ENCODE peak calls at places on chromosomes 13 and 19, in six cellular contexts. U is cardiac fibroblast, P is heart right ventricle, O is endothelial cell, C is AG10803, L is body of pancreas. K is an unnamed sample.

GRCh38 chr19:35046461-35046860 is 4.9 kb downstream of the HPN start:
- DNase-seq in U (no peak), P (no peak), O (no peak), C (no peak), L (peak), K (no peak)

GRCh38 chr13:99642841-99643240 is 141.6 kb downstream of the TM9SF2 start:
- DNase-seq in U (no peak), P (no peak), O (no peak), C (no peak), L (no peak), K (no peak)

GRCh38 chr19:48645652-48646191 is at the start of gene CA11:
- DNase-seq in U (no peak), P (no peak), O (peak), C (no peak), L (no peak), K (peak)

GRCh38 chr13:98717891-98718290 is 34.6 kb downstream of the SLC15A1 start:
- DNase-seq in U (no peak), P (no peak), O (no peak), C (no peak), L (no peak), K (no peak)

GRCh38 chr19:10888421-10888866 is 17.1 kb downstream of the CARM1 start:
- DNase-seq in U (no peak), P (no peak), O (no peak), C (no peak), L (no peak), K (peak)

GRCh38 chr19:1929051-1929742 is 11.8 kb upstream of the CSNK1G2 start:
- DNase-seq in U (peak), P (peak), O (peak), C (peak), L (peak), K (peak)

GRCh38 chr13:97068146-97068545 is 73.9 kb upstream of the OXGR1 start:
- DNase-seq in U (no peak), P (no peak), O (peak), C (no peak), L (no peak), K (no peak)

GRCh38 chr13:48575014-48575413 is 42.1 kb upstream of the RCBTB2 start:
- DNase-seq in U (no peak), P (no peak), O (no peak), C (no peak), L (no peak), K (no peak)

GRCh38 chr19:51788936-51789795 is 5.8 kb upstream of the FPR3 start:
- DNase-seq in U (peak), P (no peak), O (no peak), C (peak), L (no peak), K (no peak)

GRCh38 chr19:20247016-20247683 is 80.1 kb downstream of the ZNF486 start:
- DNase-seq in U (peak), P (peak), O (peak), C (peak), L (peak), K (no peak)

GRCh38 chr13:110416131-110416584 is 109.1 kb downstream of the COL4A2 start:
- DNase-seq in U (peak), P (no peak), O (no peak), C (peak), L (no peak), K (no peak)

GRCh38 chr13:37306778-37307544 is 201.5 kb upstream of the CSNK1A1L start:
- DNase-seq in U (peak), P (no peak), O (no peak), C (peak), L (no peak), K (no peak)

GRCh38 chr13:41613984-41614581 is 156.7 kb downstream of the RGCC start:
- DNase-seq in U (peak), P (peak), O (peak), C (peak), L (peak), K (no peak)

GRCh38 chr19:57637379-57637778 is 4.4 kb downstream of the ZNF211 start:
- DNase-seq in U (no peak), P (no peak), O (no peak), C (no peak), L (no peak), K (no peak)

GRCh38 chr19:14472202-14472961 is 2.8 kb downstream of the PTGER1 start:
- DNase-seq in U (peak), P (peak), O (peak), C (peak), L (peak), K (peak)

GRCh38 chr13:63190219-63190618 is 1774.6 kb upstream of the PCDH20 start:
- DNase-seq in U (no peak), P (no peak), O (no peak), C (no peak), L (no peak), K (no peak)

GRCh38 chr13:81745391-81745790 is 1404.5 kb upstream of the SPRY2 start:
- DNase-seq in U (no peak), P (no peak), O (no peak), C (no peak), L (no peak), K (no peak)

GRCh38 chr13:34627499-34627898 is 314.6 kb upstream of the NBEA start:
- DNase-seq in U (no peak), P (no peak), O (no peak), C (no peak), L (no peak), K (no peak)

GRCh38 chr13:95536629-95537241 is 15.8 kb upstream of the CLDN10 start:
- DNase-seq in U (peak), P (no peak), O (no peak), C (peak), L (peak), K (no peak)

GRCh38 chr13:87814444-87814843 is 143.3 kb downstream of the SLITRK5 start:
- DNase-seq in U (no peak), P (no peak), O (no peak), C (no peak), L (no peak), K (no peak)

DNA sequence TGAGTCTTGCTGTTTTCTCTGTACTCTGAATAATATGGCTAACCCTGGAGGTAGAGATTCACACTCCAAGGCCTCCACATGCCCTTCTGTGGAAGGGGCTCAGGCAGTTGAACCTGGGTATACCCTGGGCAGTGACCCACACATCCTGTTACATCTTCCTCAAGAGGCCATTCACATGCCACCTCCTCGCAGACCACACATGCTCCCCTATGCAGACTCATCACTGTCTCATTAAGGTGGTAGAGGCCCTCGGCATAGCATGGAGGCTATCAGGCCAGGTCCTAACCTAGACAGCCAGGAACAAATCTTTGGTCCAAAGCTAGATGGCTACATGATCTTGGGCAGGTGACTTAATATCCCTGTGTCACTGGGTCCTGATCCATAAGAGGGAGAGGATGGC is 363.9 kb upstream of the ZNF507 start:
- DNase-seq in U (no peak), P (no peak), O (no peak), C (no peak), L (no peak), K (no peak)
- TF ChIP-seq CTCF in U (no peak), P (no peak), O (no peak), C (no peak), L (no peak), K (no peak)

GRCh38 chr19:33771308-33772101 is 25.2 kb upstream of the KCTD15 start:
- DNase-seq in U (peak), P (peak), O (peak), C (peak), L (peak), K (peak)

GRCh38 chr19:33769208-33769607 is 27.5 kb upstream of the KCTD15 start:
- DNase-seq in U (no peak), P (no peak), O (no peak), C (no peak), L (no peak), K (no peak)

GRCh38 chr19:33770107-33770506 is 26.6 kb upstream of the KCTD15 start:
- DNase-seq in U (no peak), P (no peak), O (no peak), C (no peak), L (no peak), K (no peak)

GRCh38 chr19:33766623-33767022 is 30.0 kb upstream of the KCTD15 start:
- DNase-seq in U (no peak), P (no peak), O (no peak), C (no peak), L (no peak), K (no peak)

GRCh38 chr19:33767898-33768413 is 28.7 kb upstream of the KCTD15 start:
- DNase-seq in U (peak), P (no peak), O (peak), C (no peak), L (peak), K (no peak)
- TF ChIP-seq CTCF in U (peak), P (no peak), O (no peak), C (peak), L (no peak), K (no peak)

GRCh38 chr13:91305652-91306051 is 41.8 kb upstream of the MIR17HG start:
- DNase-seq in U (no peak), P (no peak), O (no peak), C (no peak), L (no peak), K (no peak)

GRCh38 chr13:91304740-91305139 is 42.7 kb upstream of the MIR17HG start:
- DNase-seq in U (no peak), P (no peak), O (no peak), C (no peak), L (no peak), K (no peak)

GRCh38 chr13:91307887-91308286 is 39.6 kb upstream of the MIR17HG start:
- DNase-seq in U (no peak), P (no peak), O (no peak), C (no peak), L (no peak), K (no peak)

GRCh38 chr13:91311491-91311890 is 36.0 kb upstream of the MIR17HG start:
- DNase-seq in U (no peak), P (no peak), O (no peak), C (no peak), L (no peak), K (no peak)

DNA sequence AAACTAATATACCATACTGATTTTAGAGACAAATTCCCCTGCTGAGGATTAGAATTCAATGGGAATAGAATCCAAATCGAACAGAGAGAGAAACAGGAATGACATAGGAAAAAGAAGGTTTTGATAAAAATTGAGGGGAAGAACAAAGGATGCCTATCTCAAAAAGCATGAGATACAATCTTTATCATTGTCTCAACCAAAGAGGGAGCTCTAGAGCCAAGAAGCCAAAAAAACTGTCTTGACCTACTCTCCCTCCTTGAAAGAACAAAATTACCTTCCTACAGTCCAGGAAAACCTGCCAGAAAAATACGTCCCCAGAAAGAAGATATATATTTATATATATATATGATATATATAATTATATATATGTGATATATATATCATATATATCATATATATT is 39.2 kb upstream of the MIR17HG start:
- DNase-seq in U (no peak), P (no peak), O (no peak), C (no peak), L (no peak), K (peak)
- TF ChIP-seq CTCF in U (no peak), P (no peak), O (no peak), C (no peak), L (no peak), K (peak)

GRCh38 chr13:31775148-31775547 is 35.8 kb downstream of the RXFP2 start:
- DNase-seq in U (peak), P (no peak), O (no peak), C (peak), L (no peak), K (no peak)
- TF ChIP-seq CTCF in U (no peak), P (no peak), O (no peak), C (no peak), L (no peak), K (no peak)

GRCh38 chr13:28548872-28549271 is 53.9 kb upstream of the FLT1 start:
- DNase-seq in U (no peak), P (no peak), O (no peak), C (no peak), L (no peak), K (no peak)
- TF ChIP-seq CTCF in U (no peak), P (no peak), O (no peak), C (no peak), L (no peak), K (no peak)

GRCh38 chr19:3556978-3557460 is 367 bp downstream of the MFSD12 start:
- DNase-seq in U (no peak), P (no peak), O (no peak), C (no peak), L (peak), K (peak)
- TF ChIP-seq CTCF in U (no peak), P (no peak), O (no peak), C (no peak), L (no peak), K (no peak)

DNA sequence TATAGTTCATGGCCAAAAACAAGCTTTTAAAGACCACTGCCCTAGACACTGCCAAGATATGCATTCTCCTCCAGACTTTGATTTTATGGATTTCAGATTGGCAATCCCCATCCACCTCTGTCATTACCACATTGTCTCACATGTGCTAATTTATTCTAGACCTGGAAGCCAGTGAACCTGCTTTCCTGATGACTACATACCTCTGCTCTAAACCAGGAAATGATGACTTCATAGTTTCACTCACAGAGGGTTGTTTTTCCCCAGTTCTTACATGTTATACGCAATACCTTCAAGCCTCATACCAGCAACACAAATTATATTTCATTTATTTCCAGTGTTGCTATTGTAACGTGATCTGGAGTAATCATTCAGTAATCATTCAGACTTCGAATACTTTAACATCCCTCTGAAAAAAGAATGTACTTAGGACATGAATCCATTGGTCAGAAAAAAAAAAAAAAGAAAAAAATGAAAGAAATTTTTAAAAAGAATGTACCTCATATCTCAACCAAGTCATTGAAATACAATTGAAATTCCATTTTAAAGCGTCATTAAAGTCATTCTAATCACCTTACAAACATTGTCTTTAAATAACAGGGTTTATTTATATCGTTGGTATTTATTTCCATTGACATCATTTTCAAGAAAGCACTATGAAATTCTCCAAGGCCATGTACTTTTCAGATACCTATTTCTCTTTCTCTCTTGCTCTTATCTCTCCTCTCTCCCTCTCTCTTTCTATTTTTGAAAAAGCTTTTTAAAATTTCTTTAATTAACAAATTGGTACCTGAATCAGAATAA is 33.4 kb upstream of the KLF5 start:
- DNase-seq in U (peak), P (no peak), O (no peak), C (peak), L (no peak), K (peak)
- TF ChIP-seq CTCF in U (no peak), P (no peak), O (no peak), C (no peak), L (no peak), K (no peak)

DNA sequence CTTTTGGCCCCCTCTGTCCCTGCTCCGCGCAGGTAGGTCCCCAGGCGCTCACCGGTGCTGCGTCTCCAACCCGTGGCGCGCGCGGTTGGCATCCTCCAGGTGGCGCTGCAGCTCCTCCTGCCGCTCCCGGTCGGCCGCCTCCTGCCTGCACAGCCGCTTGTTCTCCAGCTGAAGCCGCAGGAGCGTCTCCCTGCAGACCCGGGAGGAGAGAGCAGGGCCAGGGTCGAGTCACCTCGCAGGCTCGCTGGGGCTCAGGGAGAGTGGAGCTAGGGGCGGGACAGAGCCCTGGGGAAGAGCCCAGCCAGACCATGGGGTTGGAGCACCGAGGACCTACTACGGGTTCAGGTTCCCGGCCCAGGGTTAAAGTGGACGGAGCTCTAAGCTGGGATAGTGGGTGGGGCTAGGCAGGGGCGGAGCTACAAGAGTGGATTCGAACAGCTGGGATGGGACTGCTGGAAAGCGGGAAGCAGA is 9.3 kb downstream of the HOOK2 start:
- DNase-seq in U (peak), P (peak), O (peak), C (peak), L (peak), K (peak)
- TF ChIP-seq CTCF in U (peak), P (no peak), O (peak), C (peak), L (peak), K (peak)

DNA sequence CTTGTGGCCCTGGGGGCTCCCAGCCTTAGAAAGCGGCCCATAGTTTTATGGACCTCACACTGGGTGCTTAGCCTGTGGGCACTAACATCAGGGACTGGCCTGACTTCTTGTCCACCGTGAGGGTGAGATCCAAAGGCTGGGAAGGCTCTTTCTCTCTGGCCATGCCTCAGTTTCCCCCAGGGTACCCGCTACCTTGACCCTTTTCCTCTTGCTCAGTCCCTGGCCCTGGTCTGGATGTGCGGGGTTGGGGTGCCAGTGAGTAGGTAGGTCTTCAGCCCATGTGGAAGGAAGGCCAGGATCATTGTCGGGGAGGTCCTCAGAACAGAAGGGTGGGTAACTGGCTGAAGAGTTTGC is 1.6 kb upstream of the TMEM161A start:
- DNase-seq in U (no peak), P (no peak), O (no peak), C (no peak), L (no peak), K (no peak)
- TF ChIP-seq CTCF in U (no peak), P (peak), O (no peak), C (no peak), L (no peak), K (no peak)